ENCODE peak calls at places on chromosomes 11 and 22, in four cellular contexts. One of them, this sample, is unnamed.

GRCh38 chr11:31803813-31804438 is 7.2 kb downstream of the PAX6 start:
- DNase-seq in IMR-90: no peak
- DNase-seq in Panc1: no peak
- DNase-seq in neuronal stem cell: no peak
- DNase-seq in this sample: no peak

GRCh38 chr22:49734390-49734789 is 93.3 kb downstream of the BRD1 start:
- DNase-seq in neuronal stem cell: no peak
- DNase-seq in Panc1: no peak
- DNase-seq in IMR-90: no peak
- DNase-seq in this sample: no peak

GRCh38 chr11:91792779-91793262 is 431.8 kb upstream of the FAT3 start:
- DNase-seq in Panc1: no peak
- DNase-seq in IMR-90: no peak
- DNase-seq in neuronal stem cell: no peak
- DNase-seq in this sample: no peak

GRCh38 chr22:31790240-31790639 is 36.4 kb downstream of the DEPDC5 start:
- DNase-seq in Panc1: no peak
- DNase-seq in neuronal stem cell: no peak
- DNase-seq in IMR-90: no peak
- DNase-seq in this sample: no peak

GRCh38 chr22:17172172-17172833 is 13.2 kb upstream of the HDHD5 start:
- DNase-seq in IMR-90: no peak
- DNase-seq in Panc1: no peak
- DNase-seq in neuronal stem cell: no peak
- DNase-seq in this sample: no peak

GRCh38 chr11:74783241-74783871 is 34.7 kb downstream of the RNF169 start:
- DNase-seq in IMR-90: peak; percentile 76
- DNase-seq in neuronal stem cell: no peak
- DNase-seq in Panc1: no peak
- DNase-seq in this sample: no peak

GRCh38 chr22:35542972-35543516 is 2.4 kb downstream of the RASD2 start:
- DNase-seq in IMR-90: no peak
- DNase-seq in Panc1: no peak
- DNase-seq in neuronal stem cell: no peak
- DNase-seq in this sample: no peak

GRCh38 chr11:2737226-2737590 is 37.4 kb upstream of the KCNQ1OT1 start:
- DNase-seq in neuronal stem cell: no peak
- DNase-seq in Panc1: no peak
- DNase-seq in IMR-90: no peak
- DNase-seq in this sample: no peak

GRCh38 chr11:112751763-112752162 is 209.5 kb upstream of the NCAM1 start:
- DNase-seq in neuronal stem cell: no peak
- DNase-seq in IMR-90: no peak
- DNase-seq in Panc1: no peak
- DNase-seq in this sample: no peak

GRCh38 chr11:115469361-115469760 is 34.9 kb downstream of the CADM1 start:
- DNase-seq in Panc1: no peak
- DNase-seq in IMR-90: no peak
- DNase-seq in neuronal stem cell: no peak
- DNase-seq in this sample: no peak

GRCh38 chr22:20424553-20424936 is 13.1 kb downstream of the SCARF2 start:
- DNase-seq in neuronal stem cell: no peak
- DNase-seq in IMR-90: no peak
- DNase-seq in Panc1: no peak
- DNase-seq in this sample: no peak
- H3K4me3 ChIP-seq in neuronal stem cell: no peak overlapping the region
- H3K4me3 ChIP-seq in IMR-90: no peak overlapping the region
- H3K4me3 ChIP-seq in Panc1: no peak overlapping the region
- H3K4me3 ChIP-seq in this sample: no peak overlapping the region

GRCh38 chr11:124612567-124613245 is 1.5 kb downstream of the PANX3 start:
- DNase-seq in Panc1: no peak
- DNase-seq in neuronal stem cell: no peak
- DNase-seq in IMR-90: peak; percentile 23
- DNase-seq in this sample: no peak

GRCh38 chr11:124611016-124611571 is at the start of gene PANX3:
- DNase-seq in Panc1: no peak
- DNase-seq in IMR-90: no peak
- DNase-seq in neuronal stem cell: no peak
- DNase-seq in this sample: no peak

GRCh38 chr11:124610295-124610694 is 933 bp upstream of the PANX3 start:
- DNase-seq in IMR-90: no peak
- DNase-seq in Panc1: no peak
- DNase-seq in neuronal stem cell: no peak
- DNase-seq in this sample: no peak

GRCh38 chr11:124608146-124608545 is 3.1 kb upstream of the PANX3 start:
- DNase-seq in IMR-90: no peak
- DNase-seq in neuronal stem cell: no peak
- DNase-seq in Panc1: no peak
- DNase-seq in this sample: no peak

DNA sequence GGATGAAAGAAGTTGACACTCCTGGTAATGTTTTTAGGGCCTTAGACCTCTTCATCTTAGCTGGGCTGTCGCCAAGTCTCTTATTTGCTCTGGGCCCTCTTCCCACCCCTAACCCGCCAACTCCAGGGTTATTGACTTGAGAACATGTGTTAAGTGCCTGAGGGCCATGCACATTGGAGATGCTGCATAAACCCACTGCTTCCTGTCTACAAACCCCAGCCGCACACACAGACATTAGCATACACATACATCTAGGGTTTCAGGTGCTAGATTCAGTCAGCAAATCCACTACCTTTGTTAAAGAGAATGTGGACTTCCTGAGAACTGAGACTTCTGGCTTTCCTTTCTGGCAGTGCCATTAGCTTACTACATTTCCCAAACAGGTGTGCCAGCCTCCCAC is 817 bp downstream of the PANX3 start:
- DNase-seq in neuronal stem cell: no peak
- DNase-seq in IMR-90: no peak
- DNase-seq in Panc1: no peak
- DNase-seq in this sample: no peak
- H3K4me3 ChIP-seq in neuronal stem cell: no peak overlapping the region
- H3K4me3 ChIP-seq in IMR-90: no peak overlapping the region
- H3K4me3 ChIP-seq in Panc1: no peak overlapping the region
- H3K4me3 ChIP-seq in this sample: no peak overlapping the region

GRCh38 chr11:128420943-128421342 is 166.4 kb downstream of the ETS1 start:
- DNase-seq in IMR-90: peak; percentile 99
- DNase-seq in neuronal stem cell: no peak
- DNase-seq in Panc1: no peak
- DNase-seq in this sample: no peak
- H3K4me3 ChIP-seq in IMR-90: no peak overlapping the region
- H3K4me3 ChIP-seq in neuronal stem cell: no peak overlapping the region
- H3K4me3 ChIP-seq in Panc1: no peak overlapping the region
- H3K4me3 ChIP-seq in this sample: no peak overlapping the region

DNA sequence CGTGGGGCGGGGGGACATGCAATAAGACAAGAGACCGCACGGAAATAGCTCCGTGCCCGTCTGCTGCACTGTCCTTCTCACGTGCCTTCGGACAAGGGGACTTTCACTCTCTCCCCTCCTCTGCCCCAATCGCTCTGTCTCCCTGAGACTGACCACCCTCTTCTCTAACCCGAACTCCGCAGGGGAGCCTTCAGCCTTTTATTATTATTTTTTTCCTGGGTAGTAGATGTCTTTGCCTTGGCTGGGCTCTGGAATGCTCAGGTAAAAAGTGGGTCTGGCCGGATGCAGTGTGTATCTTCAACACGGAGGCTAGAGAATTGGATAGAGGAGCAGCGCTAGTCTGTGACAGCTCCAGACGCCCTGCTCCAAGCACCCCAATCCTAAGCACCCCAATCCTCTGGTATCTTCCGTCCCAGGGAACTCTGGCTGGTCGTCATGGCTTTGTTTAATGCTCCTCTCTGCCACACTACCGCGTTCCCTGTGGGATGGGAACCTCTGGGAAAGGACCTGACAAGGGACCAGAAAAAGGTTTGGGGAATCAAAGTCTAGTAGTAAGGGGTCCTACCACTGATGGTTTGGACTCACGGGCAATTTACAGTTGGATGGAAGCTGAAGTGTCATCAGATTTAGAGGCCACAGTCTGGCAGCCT is 25.1 kb upstream of the ROBO3 start:
- DNase-seq in IMR-90: no peak
- DNase-seq in neuronal stem cell: no peak
- DNase-seq in Panc1: no peak
- DNase-seq in this sample: no peak
- H3K4me3 ChIP-seq in IMR-90: no peak overlapping the region
- H3K4me3 ChIP-seq in neuronal stem cell: peak overlapping the region; percentile 37
- H3K4me3 ChIP-seq in Panc1: peak overlapping the region; percentile 45
- H3K4me3 ChIP-seq in this sample: peak overlapping the region; percentile 44

GRCh38 chr11:23212829-23213228 is 352.6 kb upstream of the CCDC179 start:
- DNase-seq in IMR-90: no peak
- DNase-seq in Panc1: no peak
- DNase-seq in neuronal stem cell: no peak
- DNase-seq in this sample: no peak
- H3K4me3 ChIP-seq in IMR-90: no peak overlapping the region
- H3K4me3 ChIP-seq in Panc1: no peak overlapping the region
- H3K4me3 ChIP-seq in neuronal stem cell: no peak overlapping the region
- H3K4me3 ChIP-seq in this sample: no peak overlapping the region

DNA sequence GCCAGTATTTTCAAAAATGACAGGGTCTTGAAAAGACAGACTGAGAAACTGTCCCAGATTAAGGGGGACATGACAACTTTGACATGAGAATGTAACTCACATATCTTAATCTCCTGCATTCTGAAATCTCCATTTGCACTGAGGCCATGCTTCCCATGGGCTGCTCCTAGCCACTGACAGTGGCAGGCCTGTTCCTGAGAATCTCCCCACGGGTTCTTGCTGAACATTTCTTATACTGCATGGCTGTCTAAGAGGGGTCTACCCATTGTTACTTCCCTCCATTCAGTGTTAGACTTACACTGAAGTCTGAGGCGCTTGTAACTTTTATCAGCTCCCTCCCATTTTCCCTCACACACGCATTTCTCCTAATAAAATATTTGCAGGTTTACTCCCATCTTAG is 1.5 kb downstream of the CEP295 start:
- DNase-seq in Panc1: no peak
- DNase-seq in neuronal stem cell: no peak
- DNase-seq in IMR-90: no peak
- DNase-seq in this sample: no peak
- H3K4me3 ChIP-seq in Panc1: no peak overlapping the region
- H3K4me3 ChIP-seq in neuronal stem cell: peak overlapping the region; percentile 62
- H3K4me3 ChIP-seq in IMR-90: no peak overlapping the region
- H3K4me3 ChIP-seq in this sample: no peak overlapping the region